ENCODE peak calls at places on chromosomes 13 and 19, in ten cellular contexts. One of them, this sample, is unnamed.

GRCh38 chr19:1315470-1316166 is 29.9 kb downstream of the EFNA2 start:
- DNase-seq in Panc1: no peak
- DNase-seq in pancreas: peak; percentile 76
- DNase-seq in neural progenitor cell: peak; percentile 77
- DNase-seq in lung: peak; percentile 40
- DNase-seq in IMR-90: peak; percentile 25
- DNase-seq in Peyer's patch: peak; percentile 34
- DNase-seq in right lobe of liver: peak; percentile 67
- DNase-seq in A673: peak; percentile 61
- DNase-seq in psoas muscle: peak; percentile 60
- DNase-seq in this sample: no peak

GRCh38 chr13:98539655-98540054 is 37.3 kb downstream of the STK24 start:
- DNase-seq in Panc1: no peak
- DNase-seq in pancreas: no peak
- DNase-seq in neural progenitor cell: no peak
- DNase-seq in lung: no peak
- DNase-seq in IMR-90: no peak
- DNase-seq in Peyer's patch: no peak
- DNase-seq in right lobe of liver: no peak
- DNase-seq in A673: no peak
- DNase-seq in psoas muscle: no peak
- DNase-seq in this sample: no peak

GRCh38 chr19:11023016-11023415 is 62.2 kb downstream of the SMARCA4 start:
- DNase-seq in Panc1: no peak
- DNase-seq in pancreas: no peak
- DNase-seq in neural progenitor cell: no peak
- DNase-seq in lung: no peak
- DNase-seq in IMR-90: no peak
- DNase-seq in Peyer's patch: no peak
- DNase-seq in right lobe of liver: no peak
- DNase-seq in A673: no peak
- DNase-seq in psoas muscle: no peak
- DNase-seq in this sample: no peak

GRCh38 chr19:38666662-38667448 is 19.4 kb downstream of the ACTN4 start:
- DNase-seq in Panc1: no peak
- DNase-seq in pancreas: no peak
- DNase-seq in neural progenitor cell: peak; percentile 58
- DNase-seq in lung: no peak
- DNase-seq in IMR-90: peak; percentile 81
- DNase-seq in Peyer's patch: no peak
- DNase-seq in right lobe of liver: no peak
- DNase-seq in A673: peak; percentile 87
- DNase-seq in psoas muscle: peak; percentile 49
- DNase-seq in this sample: no peak

GRCh38 chr19:44499559-44499958 is 763 bp downstream of the ZNF180 start:
- DNase-seq in Panc1: no peak
- DNase-seq in pancreas: no peak
- DNase-seq in neural progenitor cell: no peak
- DNase-seq in lung: no peak
- DNase-seq in IMR-90: no peak
- DNase-seq in Peyer's patch: no peak
- DNase-seq in right lobe of liver: no peak
- DNase-seq in A673: no peak
- DNase-seq in psoas muscle: no peak
- DNase-seq in this sample: no peak

GRCh38 chr13:27309401-27309958 is 38.9 kb downstream of the RASL11A start:
- DNase-seq in Panc1: no peak
- DNase-seq in pancreas: no peak
- DNase-seq in neural progenitor cell: no peak
- DNase-seq in lung: no peak
- DNase-seq in IMR-90: no peak
- DNase-seq in Peyer's patch: no peak
- DNase-seq in right lobe of liver: no peak
- DNase-seq in A673: no peak
- DNase-seq in psoas muscle: no peak
- DNase-seq in this sample: no peak

GRCh38 chr19:14118165-14119051 is 846 bp upstream of the PRKACA start:
- DNase-seq in Panc1: no peak
- DNase-seq in pancreas: peak; percentile 88
- DNase-seq in neural progenitor cell: peak; percentile 33
- DNase-seq in lung: peak; percentile 84
- DNase-seq in IMR-90: peak; percentile 75
- DNase-seq in Peyer's patch: peak; percentile 49
- DNase-seq in right lobe of liver: peak; percentile 90
- DNase-seq in A673: peak; percentile 61
- DNase-seq in psoas muscle: peak; percentile 93
- DNase-seq in this sample: no peak

GRCh38 chr19:39342647-39343305 is 555 bp downstream of the SAMD4B start:
- DNase-seq in Panc1: no peak
- DNase-seq in pancreas: peak; percentile 81
- DNase-seq in neural progenitor cell: peak; percentile 35
- DNase-seq in lung: peak; percentile 39
- DNase-seq in IMR-90: no peak
- DNase-seq in Peyer's patch: no peak
- DNase-seq in right lobe of liver: no peak
- DNase-seq in A673: no peak
- DNase-seq in psoas muscle: peak; percentile 41
- DNase-seq in this sample: no peak

GRCh38 chr13:84686458-84686857 is 804.2 kb upstream of the SLITRK1 start:
- DNase-seq in Panc1: no peak
- DNase-seq in pancreas: no peak
- DNase-seq in neural progenitor cell: no peak
- DNase-seq in lung: no peak
- DNase-seq in IMR-90: no peak
- DNase-seq in Peyer's patch: no peak
- DNase-seq in right lobe of liver: no peak
- DNase-seq in A673: no peak
- DNase-seq in psoas muscle: no peak
- DNase-seq in this sample: no peak

GRCh38 chr13:100707818-100708740 is 33.5 kb upstream of the TMTC4 start:
- DNase-seq in Panc1: no peak
- DNase-seq in pancreas: no peak
- DNase-seq in neural progenitor cell: no peak
- DNase-seq in lung: no peak
- DNase-seq in IMR-90: no peak
- DNase-seq in Peyer's patch: no peak
- DNase-seq in right lobe of liver: no peak
- DNase-seq in A673: no peak
- DNase-seq in psoas muscle: no peak
- DNase-seq in this sample: no peak

GRCh38 chr13:21615427-21615826 is 11.5 kb upstream of the MICU2 start:
- DNase-seq in Panc1: no peak
- DNase-seq in pancreas: no peak
- DNase-seq in neural progenitor cell: no peak
- DNase-seq in lung: no peak
- DNase-seq in IMR-90: no peak
- DNase-seq in Peyer's patch: no peak
- DNase-seq in right lobe of liver: no peak
- DNase-seq in A673: no peak
- DNase-seq in psoas muscle: no peak
- DNase-seq in this sample: no peak

GRCh38 chr19:18340990-18341868 is 831 bp downstream of the PGPEP1 start:
- DNase-seq in Panc1: no peak
- DNase-seq in pancreas: no peak
- DNase-seq in neural progenitor cell: peak; percentile 39
- DNase-seq in lung: peak; percentile 66
- DNase-seq in IMR-90: peak; percentile 42
- DNase-seq in Peyer's patch: peak; percentile 82
- DNase-seq in right lobe of liver: peak; percentile 82
- DNase-seq in A673: peak; percentile 64
- DNase-seq in psoas muscle: peak; percentile 69
- DNase-seq in this sample: no peak
- TF ChIP-seq CTCF in Panc1: no peak
- TF ChIP-seq CTCF in pancreas: no peak
- TF ChIP-seq CTCF in neural progenitor cell: no peak
- TF ChIP-seq CTCF in lung: no peak
- TF ChIP-seq CTCF in IMR-90: no peak
- TF ChIP-seq CTCF in Peyer's patch: no peak
- TF ChIP-seq CTCF in right lobe of liver: no peak
- TF ChIP-seq CTCF in A673: no peak
- TF ChIP-seq CTCF in psoas muscle: no peak
- TF ChIP-seq CTCF in this sample: peak; percentile 13

GRCh38 chr19:37565370-37565669 is 29.3 kb downstream of the ZNF571 start:
- DNase-seq in Panc1: no peak
- DNase-seq in pancreas: no peak
- DNase-seq in neural progenitor cell: no peak
- DNase-seq in lung: no peak
- DNase-seq in IMR-90: no peak
- DNase-seq in Peyer's patch: no peak
- DNase-seq in right lobe of liver: no peak
- DNase-seq in A673: no peak
- DNase-seq in psoas muscle: no peak
- DNase-seq in this sample: no peak
- H3K9me3 ChIP-seq in Panc1: peaks cover 81% of the 10 kb centered on the region
- H3K9me3 ChIP-seq in pancreas: peaks cover 3% of the 10 kb centered on the region
- H3K9me3 ChIP-seq in neural progenitor cell: peaks cover 74% of the 10 kb centered on the region
- H3K9me3 ChIP-seq in lung: peaks cover 74% of the 10 kb centered on the region
- H3K9me3 ChIP-seq in IMR-90: peaks cover 67% of the 10 kb centered on the region
- H3K9me3 ChIP-seq in Peyer's patch: peaks cover 99% of the 10 kb centered on the region
- H3K9me3 ChIP-seq in right lobe of liver: peaks cover 77% of the 10 kb centered on the region
- H3K9me3 ChIP-seq in A673: peaks cover 80% of the 10 kb centered on the region
- H3K9me3 ChIP-seq in psoas muscle: no peaks in the 10 kb centered on the region
- H3K9me3 ChIP-seq in this sample: peaks cover 37% of the 10 kb centered on the region

GRCh38 chr19:46717716-46718143 is 816 bp upstream of the PRKD2 start:
- DNase-seq in Panc1: no peak
- DNase-seq in pancreas: no peak
- DNase-seq in neural progenitor cell: no peak
- DNase-seq in lung: no peak
- DNase-seq in IMR-90: no peak
- DNase-seq in Peyer's patch: peak; percentile 40
- DNase-seq in right lobe of liver: no peak
- DNase-seq in A673: no peak
- DNase-seq in psoas muscle: no peak
- DNase-seq in this sample: no peak
- H3K4me3 ChIP-seq in Panc1: peak overlapping the region; percentile 74
- H3K4me3 ChIP-seq in pancreas: peak overlapping the region; percentile 71
- H3K4me3 ChIP-seq in neural progenitor cell: peak overlapping the region; percentile 99
- H3K4me3 ChIP-seq in lung: peak overlapping the region; percentile 64
- H3K4me3 ChIP-seq in IMR-90: peak overlapping the region; percentile 93
- H3K4me3 ChIP-seq in Peyer's patch: peak overlapping the region; percentile 83
- H3K4me3 ChIP-seq in right lobe of liver: peak overlapping the region; percentile 64
- H3K4me3 ChIP-seq in A673: peak overlapping the region; percentile 73
- H3K4me3 ChIP-seq in psoas muscle: peak overlapping the region; percentile 89
- H3K4me3 ChIP-seq in this sample: peak overlapping the region; percentile 76

GRCh38 chr19:55777528-55777927 is 8.6 kb downstream of the RFPL4AL1 start:
- DNase-seq in Panc1: peak; percentile 2
- DNase-seq in pancreas: no peak
- DNase-seq in neural progenitor cell: no peak
- DNase-seq in lung: no peak
- DNase-seq in IMR-90: no peak
- DNase-seq in Peyer's patch: no peak
- DNase-seq in right lobe of liver: no peak
- DNase-seq in A673: peak; percentile 34
- DNase-seq in psoas muscle: no peak
- DNase-seq in this sample: no peak
- TF ChIP-seq CTCF in Panc1: peak; percentile 76
- TF ChIP-seq CTCF in pancreas: no peak
- TF ChIP-seq CTCF in neural progenitor cell: no peak
- TF ChIP-seq CTCF in lung: no peak
- TF ChIP-seq CTCF in IMR-90: no peak
- TF ChIP-seq CTCF in Peyer's patch: no peak
- TF ChIP-seq CTCF in right lobe of liver: peak; percentile 13
- TF ChIP-seq CTCF in A673: peak; percentile 70
- TF ChIP-seq CTCF in psoas muscle: no peak
- TF ChIP-seq CTCF in this sample: no peak

GRCh38 chr19:56508282-56508778 is 675 bp downstream of the ZNF471 start:
- DNase-seq in Panc1: no peak
- DNase-seq in pancreas: no peak
- DNase-seq in neural progenitor cell: no peak
- DNase-seq in lung: no peak
- DNase-seq in IMR-90: no peak
- DNase-seq in Peyer's patch: no peak
- DNase-seq in right lobe of liver: no peak
- DNase-seq in A673: no peak
- DNase-seq in psoas muscle: no peak
- DNase-seq in this sample: no peak

GRCh38 chr19:56507446-56508281 is at the start of gene ZNF471:
- DNase-seq in Panc1: no peak
- DNase-seq in pancreas: peak; percentile 99
- DNase-seq in neural progenitor cell: peak; percentile 96
- DNase-seq in lung: peak; percentile 96
- DNase-seq in IMR-90: peak; percentile 98
- DNase-seq in Peyer's patch: peak; percentile 84
- DNase-seq in right lobe of liver: peak; percentile 98
- DNase-seq in A673: peak; percentile 95
- DNase-seq in psoas muscle: peak; percentile 99
- DNase-seq in this sample: peak; percentile 97

DNA sequence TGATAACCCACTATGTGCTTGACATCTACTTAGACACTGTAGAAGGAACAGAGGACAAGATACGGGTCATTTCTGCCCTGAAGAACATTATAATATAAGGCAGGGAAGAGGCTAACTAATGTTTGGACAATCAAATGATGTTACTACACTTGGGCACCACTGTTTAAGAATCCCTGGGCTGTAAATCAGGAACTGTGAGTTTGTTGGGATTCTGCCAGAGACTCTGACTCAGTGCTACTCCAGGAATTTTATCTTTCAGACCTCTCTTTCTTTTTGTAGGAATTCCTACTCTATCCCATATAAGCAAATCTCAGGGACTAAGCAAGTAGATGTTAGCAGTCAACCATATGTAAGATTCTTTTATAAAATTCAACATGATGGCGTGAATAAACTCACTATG is 3.1 kb upstream of the ZNF471 start:
- DNase-seq in Panc1: no peak
- DNase-seq in pancreas: no peak
- DNase-seq in neural progenitor cell: no peak
- DNase-seq in lung: no peak
- DNase-seq in IMR-90: peak; percentile 68
- DNase-seq in Peyer's patch: no peak
- DNase-seq in right lobe of liver: no peak
- DNase-seq in A673: no peak
- DNase-seq in psoas muscle: no peak
- DNase-seq in this sample: no peak
- H3K9me3 ChIP-seq in Panc1: peaks cover 32% of the 10 kb centered on the region
- H3K9me3 ChIP-seq in pancreas: no peaks in the 10 kb centered on the region
- H3K9me3 ChIP-seq in neural progenitor cell: no peaks in the 10 kb centered on the region
- H3K9me3 ChIP-seq in lung: no peaks in the 10 kb centered on the region
- H3K9me3 ChIP-seq in IMR-90: peaks cover 8% of the 10 kb centered on the region
- H3K9me3 ChIP-seq in Peyer's patch: peaks cover 11% of the 10 kb centered on the region
- H3K9me3 ChIP-seq in right lobe of liver: no peaks in the 10 kb centered on the region
- H3K9me3 ChIP-seq in A673: peaks cover 27% of the 10 kb centered on the region
- H3K9me3 ChIP-seq in psoas muscle: peaks cover 48% of the 10 kb centered on the region
- H3K9me3 ChIP-seq in this sample: peaks cover 16% of the 10 kb centered on the region

GRCh38 chr13:41259875-41260501 is 3.4 kb downstream of the MTRF1 start:
- DNase-seq in Panc1: no peak
- DNase-seq in pancreas: no peak
- DNase-seq in neural progenitor cell: no peak
- DNase-seq in lung: no peak
- DNase-seq in IMR-90: no peak
- DNase-seq in Peyer's patch: no peak
- DNase-seq in right lobe of liver: no peak
- DNase-seq in A673: no peak
- DNase-seq in psoas muscle: no peak
- DNase-seq in this sample: no peak
- H3K4me3 ChIP-seq in Panc1: no peak overlapping the region
- H3K4me3 ChIP-seq in pancreas: no peak overlapping the region
- H3K4me3 ChIP-seq in neural progenitor cell: no peak overlapping the region
- H3K4me3 ChIP-seq in lung: no peak overlapping the region
- H3K4me3 ChIP-seq in IMR-90: no peak overlapping the region
- H3K4me3 ChIP-seq in Peyer's patch: no peak overlapping the region
- H3K4me3 ChIP-seq in right lobe of liver: no peak overlapping the region
- H3K4me3 ChIP-seq in A673: no peak overlapping the region
- H3K4me3 ChIP-seq in psoas muscle: no peak overlapping the region
- H3K4me3 ChIP-seq in this sample: no peak overlapping the region